ENCODE peak calls at places on chromosomes 6 and 20, in five cellular contexts. S, D, P, Y and X are unnamed samples.

GRCh38 chr6:107488174-107488874 is 1.6 kb upstream of the SOBP start:
- DNase-seq in S (no peak), D (peak), P (no peak), Y (no peak), X (peak)

GRCh38 chr20:17617212-17617867 is 47.5 kb downstream of the DSTN start:
- DNase-seq in S (peak), D (no peak), P (no peak), Y (peak), X (peak)

GRCh38 chr20:8265588-8265987 is 133.5 kb downstream of the PLCB1 start:
- DNase-seq in S (no peak), D (no peak), P (no peak), Y (no peak), X (no peak)

GRCh38 chr6:165774903-165775608 is 112.0 kb upstream of the PDE10A start:
- DNase-seq in S (no peak), D (no peak), P (peak), Y (no peak), X (no peak)

GRCh38 chr20:10385850-10386544 is 48.0 kb downstream of the MKKS start:
- DNase-seq in S (no peak), D (no peak), P (no peak), Y (no peak), X (no peak)

GRCh38 chr20:46954490-46955038 is 59.9 kb downstream of the EYA2 start:
- DNase-seq in S (peak), D (no peak), P (no peak), Y (peak), X (peak)

GRCh38 chr6:24658573-24659511 is 7.9 kb downstream of the TDP2 start:
- DNase-seq in S (no peak), D (no peak), P (peak), Y (peak), X (no peak)

GRCh38 chr20:25863536-25864325 is 167.1 kb upstream of the ZNF337 start:
- DNase-seq in S (no peak), D (peak), P (no peak), Y (no peak), X (no peak)

GRCh38 chr6:7469696-7470095 is 71.8 kb upstream of the DSP start:
- DNase-seq in S (no peak), D (no peak), P (no peak), Y (no peak), X (no peak)

GRCh38 chr6:132279592-132280139 is 121.6 kb downstream of the MOXD1 start:
- DNase-seq in S (peak), D (no peak), P (peak), Y (peak), X (peak)

GRCh38 chr20:36575066-36575743 is 1.8 kb downstream of the TGIF2 start:
- DNase-seq in S (peak), D (no peak), P (peak), Y (peak), X (peak)